ENCODE peak calls at places on chromosomes 11 and 22, in five cellular contexts. F is AG04449, B is lower leg skin, C is fibroblast of the aortic adventitia, L is body of pancreas. S is an unnamed sample.

GRCh38 chr11:100546714-100547113 is 140.4 kb upstream of the ARHGAP42 start:
- DNase-seq in F (no peak), B (no peak), C (peak), L (no peak), S (no peak)

GRCh38 chr22:41094036-41094435 is 1.6 kb downstream of the EP300 start:
- DNase-seq in F (no peak), B (no peak), C (peak), L (no peak), S (no peak)

GRCh38 chr11:67391304-67392181 is at the start of gene RAD9A:
- DNase-seq in F (no peak), B (peak), C (peak), L (peak), S (peak)

GRCh38 chr11:68279676-68280075 is 7.9 kb upstream of the C11orf24 start:
- DNase-seq in F (no peak), B (no peak), C (no peak), L (no peak), S (no peak)

GRCh38 chr11:22432331-22433065 is 94.3 kb downstream of the SLC17A6 start:
- DNase-seq in F (no peak), B (peak), C (peak), L (peak), S (peak)

GRCh38 chr11:35792148-35792845 is 129.7 kb downstream of the TRIM44 start:
- DNase-seq in F (no peak), B (no peak), C (peak), L (peak), S (no peak)

GRCh38 chr11:64032050-64032449 is 3.7 kb upstream of the FLRT1 start:
- DNase-seq in F (no peak), B (no peak), C (no peak), L (no peak), S (no peak)

GRCh38 chr11:117795726-117796455 is 1.1 kb downstream of the DSCAML1 start:
- DNase-seq in F (no peak), B (no peak), C (no peak), L (no peak), S (no peak)

GRCh38 chr11:3121931-3122774 is 43.0 kb downstream of the OSBPL5 start:
- DNase-seq in F (no peak), B (peak), C (no peak), L (no peak), S (no peak)

GRCh38 chr11:112962854-112963367 is 1.7 kb downstream of the NCAM1 start:
- DNase-seq in F (no peak), B (no peak), C (no peak), L (peak), S (peak)

GRCh38 chr11:119012629-119013170 is 5.4 kb downstream of the RPS25 start:
- DNase-seq in F (no peak), B (no peak), C (no peak), L (no peak), S (no peak)

GRCh38 chr11:62044639-62045121 is 77.2 kb upstream of the FTH1 start:
- DNase-seq in F (no peak), B (no peak), C (no peak), L (no peak), S (no peak)

GRCh38 chr11:100851129-100851528 is 164.0 kb downstream of the ARHGAP42 start:
- DNase-seq in F (no peak), B (no peak), C (peak), L (no peak), S (no peak)

GRCh38 chr11:68980776-68981065 is at the start of gene MRGPRD:
- DNase-seq in F (no peak), B (peak), C (no peak), L (no peak), S (no peak)

GRCh38 chr11:92159931-92160330 is 64.7 kb upstream of the FAT3 start:
- DNase-seq in F (no peak), B (no peak), C (no peak), L (no peak), S (no peak)

GRCh38 chr22:39306456-39307361 is 12.7 kb downstream of the RPL3 start:
- DNase-seq in F (no peak), B (no peak), C (no peak), L (peak), S (no peak)
- TF ChIP-seq CTCF in F (peak), B (no peak), C (peak), L (no peak), S (peak)

GRCh38 chr22:45866398-45867117 is 110.4 kb downstream of the WNT7B start:
- DNase-seq in F (no peak), B (no peak), C (no peak), L (no peak), S (peak)

GRCh38 chr22:45865561-45866397 is 111.2 kb downstream of the WNT7B start:
- DNase-seq in F (no peak), B (no peak), C (no peak), L (no peak), S (no peak)

GRCh38 chr22:45868586-45869443 is 108.1 kb downstream of the WNT7B start:
- DNase-seq in F (no peak), B (no peak), C (no peak), L (no peak), S (peak)

GRCh38 chr22:45867906-45868555 is 108.9 kb downstream of the WNT7B start:
- DNase-seq in F (no peak), B (peak), C (no peak), L (no peak), S (peak)

GRCh38 chr22:45867118-45867905 is 109.7 kb downstream of the WNT7B start:
- DNase-seq in F (no peak), B (no peak), C (no peak), L (no peak), S (peak)
- TF ChIP-seq CTCF in F (peak), B (no peak), C (peak), L (no peak), S (peak)

DNA sequence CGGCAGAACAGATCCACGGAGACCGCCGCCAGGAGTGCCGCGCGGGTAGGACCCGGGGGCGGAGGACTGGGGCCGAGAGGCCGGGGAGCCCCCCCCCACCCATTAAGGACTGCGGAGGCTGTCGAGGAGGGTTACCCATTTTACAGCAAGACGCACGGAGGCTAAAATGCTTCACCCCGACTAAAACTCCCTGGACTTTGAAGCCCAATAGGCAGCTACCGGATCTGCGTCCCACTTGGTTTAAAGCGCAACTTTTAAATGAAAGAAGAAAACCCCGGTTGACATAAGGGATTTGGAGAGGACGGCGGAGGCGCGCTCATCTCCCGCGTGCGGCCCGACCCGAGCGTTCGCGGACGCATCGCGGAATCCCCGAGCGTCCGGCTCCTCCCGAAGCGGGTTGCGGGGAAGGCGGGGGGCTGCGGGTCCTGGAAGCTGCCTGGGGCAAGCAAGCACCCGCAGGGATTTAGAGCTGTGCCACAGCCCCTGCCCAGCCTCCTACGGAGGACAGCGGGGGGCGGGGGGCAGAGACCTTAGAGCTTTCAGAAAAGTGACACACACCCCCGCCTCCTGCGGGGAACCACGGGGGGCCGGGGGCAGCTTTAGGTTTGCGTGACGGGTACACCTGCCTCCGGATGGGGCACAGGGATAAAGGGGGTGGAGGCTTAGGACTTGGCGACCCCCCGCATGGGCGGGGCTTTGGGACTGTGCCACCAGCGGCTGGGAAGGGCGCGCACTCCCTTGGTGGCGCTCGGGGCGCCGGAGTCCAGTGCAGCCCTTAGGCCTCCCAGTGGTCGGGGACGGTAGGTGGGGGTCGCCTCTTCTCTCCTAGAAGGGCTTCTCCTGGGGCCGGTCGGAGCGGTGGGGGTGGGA is 761 bp upstream of the CELSR1 start:
- DNase-seq in F (no peak), B (no peak), C (peak), L (no peak), S (no peak)
- TF ChIP-seq CTCF in F (peak), B (no peak), C (peak), L (no peak), S (no peak)

GRCh38 chr11:65888163-65888814 is at the start of gene FIBP:
- DNase-seq in F (peak), B (peak), C (peak), L (peak), S (peak)

GRCh38 chr11:65892661-65893317 is 2.3 kb downstream of the CCDC85B start:
- DNase-seq in F (no peak), B (no peak), C (no peak), L (no peak), S (no peak)

GRCh38 chr11:65891180-65892136 is 985 bp downstream of the CCDC85B start:
- DNase-seq in F (no peak), B (peak), C (no peak), L (no peak), S (no peak)

GRCh38 chr11:65887723-65888162 is 528 bp downstream of the FIBP start:
- DNase-seq in F (no peak), B (peak), C (no peak), L (no peak), S (no peak)

GRCh38 chr11:65890324-65891179 is at the start of gene CCDC85B:
- DNase-seq in F (peak), B (peak), C (peak), L (peak), S (peak)
- TF ChIP-seq CTCF in F (peak), B (no peak), C (no peak), L (no peak), S (peak)

GRCh38 chr22:25900880-25901279 is 158.9 kb downstream of the MYO18B start:
- DNase-seq in F (no peak), B (peak), C (no peak), L (no peak), S (no peak)

GRCh38 chr22:25900390-25900789 is 158.4 kb downstream of the MYO18B start:
- DNase-seq in F (no peak), B (peak), C (no peak), L (no peak), S (no peak)

GRCh38 chr22:25899566-25899965 is 157.6 kb downstream of the MYO18B start:
- DNase-seq in F (no peak), B (peak), C (no peak), L (no peak), S (no peak)

GRCh38 chr22:25896592-25896991 is 154.6 kb downstream of the MYO18B start:
- DNase-seq in F (no peak), B (peak), C (no peak), L (no peak), S (no peak)

DNA sequence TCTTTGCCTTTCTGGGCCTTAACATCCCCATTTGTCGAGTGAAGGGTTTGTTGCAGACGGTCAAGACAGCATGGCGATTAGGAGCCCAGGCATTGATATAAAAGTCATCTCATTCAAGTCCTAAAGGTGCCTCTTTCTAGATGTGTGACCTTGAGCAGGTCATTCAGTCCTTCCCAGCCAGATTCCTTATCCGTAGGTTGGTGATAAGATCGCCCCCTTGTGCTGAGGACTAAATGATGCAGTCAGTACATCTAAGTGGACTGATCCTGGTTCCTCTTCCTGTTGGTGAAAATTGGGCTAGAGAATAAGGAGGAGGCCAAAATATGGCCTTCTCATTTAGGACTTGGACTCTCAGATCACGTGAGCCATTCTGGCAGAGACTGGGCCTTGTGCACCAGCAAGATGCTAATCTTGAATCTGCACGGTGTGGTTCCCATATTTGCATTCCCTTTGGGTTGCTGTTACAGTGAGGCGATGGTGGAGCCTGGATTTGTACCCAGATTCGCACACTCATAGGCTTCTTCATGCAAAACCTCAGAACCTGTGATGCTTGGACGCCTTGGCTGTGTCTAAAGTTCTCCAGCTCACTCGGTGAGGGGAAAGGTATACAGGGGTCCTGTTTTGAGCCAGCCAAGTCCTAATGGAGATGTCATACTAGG is 156.8 kb downstream of the MYO18B start:
- DNase-seq in F (no peak), B (peak), C (no peak), L (no peak), S (no peak)
- TF ChIP-seq CTCF in F (peak), B (no peak), C (no peak), L (no peak), S (peak)

GRCh38 chr11:34417203-34417602 is 21.5 kb upstream of the CAT start:
- DNase-seq in F (no peak), B (no peak), C (no peak), L (no peak), S (no peak)
- TF ChIP-seq CTCF in F (no peak), B (no peak), C (no peak), L (no peak), S (no peak)

GRCh38 chr22:27846248-27846760 is 44.7 kb upstream of the MN1 start:
- DNase-seq in F (no peak), B (no peak), C (no peak), L (no peak), S (no peak)
- TF ChIP-seq CTCF in F (no peak), B (no peak), C (no peak), L (no peak), S (no peak)

DNA sequence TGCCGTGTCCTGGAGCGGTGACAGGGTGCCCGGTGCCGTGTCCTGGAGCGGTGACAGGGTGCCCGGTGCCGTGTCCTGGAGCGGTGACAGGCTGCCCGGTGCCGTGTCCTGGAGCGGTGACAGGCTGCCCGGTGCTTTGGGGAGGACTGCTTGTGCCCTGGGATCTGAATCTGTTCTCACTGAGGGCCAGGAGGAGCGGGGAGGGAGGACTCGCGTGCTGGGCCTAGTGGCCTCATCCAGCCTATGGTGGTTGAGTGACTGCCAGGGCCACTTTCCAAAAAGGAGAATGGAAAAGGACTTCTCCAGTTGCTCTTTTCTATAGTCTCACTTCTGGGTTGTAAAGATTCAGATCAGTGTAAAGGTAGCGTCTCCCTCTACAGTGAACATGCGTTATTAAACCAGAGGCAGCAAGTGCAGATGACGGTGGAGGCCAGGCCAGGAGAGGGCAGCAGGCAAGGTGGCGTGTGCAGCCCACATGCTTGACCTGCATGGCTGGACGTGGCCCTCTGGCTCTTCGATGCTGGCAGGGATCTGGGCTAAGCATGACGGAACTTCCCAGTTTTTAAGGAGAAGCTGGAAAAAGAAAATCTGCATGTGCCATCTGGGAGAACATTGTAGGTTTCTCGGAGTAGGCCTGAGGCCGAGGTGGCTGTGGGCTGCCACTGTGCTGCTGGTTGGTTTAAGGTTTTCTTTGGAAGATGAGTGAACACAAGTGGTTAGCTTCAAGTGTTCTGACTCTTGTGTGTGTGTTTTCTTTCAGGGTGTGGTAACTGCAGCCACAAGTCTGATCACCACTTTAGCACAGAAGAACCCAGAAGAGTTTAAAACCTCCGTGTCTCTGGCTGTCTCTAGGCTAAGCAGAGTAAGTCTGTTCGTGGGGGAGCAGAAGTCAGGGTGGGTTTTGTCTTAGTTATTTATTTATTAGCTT is 55.0 kb downstream of the AP2A2 start:
- DNase-seq in F (no peak), B (no peak), C (peak), L (no peak), S (no peak)
- TF ChIP-seq CTCF in F (peak), B (no peak), C (peak), L (no peak), S (no peak)

GRCh38 chr11:44376423-44376822 is 66.5 kb upstream of the ALX4 start:
- DNase-seq in F (no peak), B (peak), C (no peak), L (no peak), S (no peak)
- TF ChIP-seq CTCF in F (no peak), B (no peak), C (no peak), L (no peak), S (no peak)